ENCODE peak calls at places on chromosomes 2 and 18, in ten cellular contexts. One of them, this sample, is unnamed. For H3K4me1, the result is how much of the 10 kb centered on the place peaks cover.

GRCh38 chr2:239455436-239456203 is 54.8 kb upstream of the HDAC4 start:
- DNase-seq in GM12878: no peak
- DNase-seq in testis: no peak
- DNase-seq in transverse colon: no peak
- DNase-seq in heart left ventricle: no peak
- DNase-seq in uterus: no peak
- DNase-seq in spleen: peak
- DNase-seq in Peyer's patch: peak
- DNase-seq in A549: no peak
- DNase-seq in IMR-90: no peak
- DNase-seq in this sample: no peak

GRCh38 chr18:22032392-22032961 is 136.9 kb upstream of the GATA6 start:
- DNase-seq in IMR-90: peak
- DNase-seq in testis: no peak
- DNase-seq in Peyer's patch: no peak
- DNase-seq in uterus: peak
- DNase-seq in GM12878: peak
- DNase-seq in heart left ventricle: no peak
- DNase-seq in transverse colon: peak
- DNase-seq in spleen: no peak
- DNase-seq in A549: peak
- DNase-seq in this sample: no peak

GRCh38 chr2:136932700-136933099 is 167.4 kb downstream of the THSD7B start:
- DNase-seq in transverse colon: no peak
- DNase-seq in testis: peak
- DNase-seq in spleen: no peak
- DNase-seq in A549: no peak
- DNase-seq in IMR-90: no peak
- DNase-seq in uterus: no peak
- DNase-seq in GM12878: no peak
- DNase-seq in Peyer's patch: no peak
- DNase-seq in heart left ventricle: no peak
- DNase-seq in this sample: no peak

GRCh38 chr2:109217362-109218086 is 88.5 kb downstream of the SH3RF3 start:
- DNase-seq in spleen: no peak
- DNase-seq in heart left ventricle: no peak
- DNase-seq in A549: no peak
- DNase-seq in uterus: peak
- DNase-seq in IMR-90: peak
- DNase-seq in testis: no peak
- DNase-seq in GM12878: no peak
- DNase-seq in Peyer's patch: no peak
- DNase-seq in transverse colon: peak
- DNase-seq in this sample: no peak

GRCh38 chr18:57002627-57003026 is 144.3 kb upstream of the BOD1L2 start:
- DNase-seq in spleen: no peak
- DNase-seq in IMR-90: no peak
- DNase-seq in testis: no peak
- DNase-seq in heart left ventricle: no peak
- DNase-seq in GM12878: no peak
- DNase-seq in A549: no peak
- DNase-seq in uterus: no peak
- DNase-seq in transverse colon: no peak
- DNase-seq in Peyer's patch: no peak
- DNase-seq in this sample: no peak

GRCh38 chr2:171160119-171160629 is 519 bp downstream of the TLK1 start:
- DNase-seq in transverse colon: peak
- DNase-seq in A549: peak
- DNase-seq in GM12878: no peak
- DNase-seq in spleen: peak
- DNase-seq in IMR-90: peak
- DNase-seq in Peyer's patch: peak
- DNase-seq in testis: peak
- DNase-seq in uterus: peak
- DNase-seq in heart left ventricle: peak
- DNase-seq in this sample: peak

GRCh38 chr18:74336656-74337055 is 21.0 kb downstream of the C18orf63 start:
- DNase-seq in transverse colon: no peak
- DNase-seq in testis: no peak
- DNase-seq in GM12878: no peak
- DNase-seq in Peyer's patch: no peak
- DNase-seq in IMR-90: no peak
- DNase-seq in heart left ventricle: no peak
- DNase-seq in A549: no peak
- DNase-seq in uterus: no peak
- DNase-seq in spleen: no peak
- DNase-seq in this sample: no peak

GRCh38 chr2:158619496-158619895 is 162.7 kb downstream of the PKP4 start:
- DNase-seq in heart left ventricle: no peak
- DNase-seq in A549: no peak
- DNase-seq in Peyer's patch: no peak
- DNase-seq in spleen: no peak
- DNase-seq in testis: no peak
- DNase-seq in uterus: no peak
- DNase-seq in transverse colon: no peak
- DNase-seq in IMR-90: peak
- DNase-seq in GM12878: no peak
- DNase-seq in this sample: no peak

GRCh38 chr2:125837108-125837507 is 818.9 kb upstream of the GYPC start:
- DNase-seq in heart left ventricle: no peak
- DNase-seq in A549: no peak
- DNase-seq in IMR-90: no peak
- DNase-seq in Peyer's patch: no peak
- DNase-seq in GM12878: no peak
- DNase-seq in testis: no peak
- DNase-seq in uterus: no peak
- DNase-seq in spleen: no peak
- DNase-seq in transverse colon: no peak
- DNase-seq in this sample: no peak
- H3K4me1 ChIP-seq in heart left ventricle: under half
- H3K4me1 ChIP-seq in A549: under half
- H3K4me1 ChIP-seq in IMR-90: under half
- H3K4me1 ChIP-seq in Peyer's patch: under half
- H3K4me1 ChIP-seq in GM12878: under half
- H3K4me1 ChIP-seq in testis: under half
- H3K4me1 ChIP-seq in uterus: under half
- H3K4me1 ChIP-seq in spleen: under half
- H3K4me1 ChIP-seq in transverse colon: under half
- H3K4me1 ChIP-seq in this sample: under half

GRCh38 chr2:26767129-26767528 is 3.0 kb downstream of the SLC35F6 start:
- DNase-seq in transverse colon: no peak
- DNase-seq in heart left ventricle: no peak
- DNase-seq in spleen: no peak
- DNase-seq in GM12878: no peak
- DNase-seq in testis: no peak
- DNase-seq in A549: no peak
- DNase-seq in Peyer's patch: no peak
- DNase-seq in uterus: no peak
- DNase-seq in IMR-90: no peak
- DNase-seq in this sample: no peak

GRCh38 chr2:26765475-26766200 is 1.6 kb downstream of the SLC35F6 start:
- DNase-seq in transverse colon: no peak
- DNase-seq in IMR-90: no peak
- DNase-seq in Peyer's patch: no peak
- DNase-seq in spleen: no peak
- DNase-seq in testis: no peak
- DNase-seq in GM12878: no peak
- DNase-seq in heart left ventricle: no peak
- DNase-seq in uterus: no peak
- DNase-seq in A549: no peak
- DNase-seq in this sample: no peak

GRCh38 chr2:26763019-26763418 is 1.1 kb upstream of the SLC35F6 start:
- DNase-seq in IMR-90: no peak
- DNase-seq in testis: no peak
- DNase-seq in Peyer's patch: no peak
- DNase-seq in spleen: no peak
- DNase-seq in A549: no peak
- DNase-seq in heart left ventricle: no peak
- DNase-seq in uterus: no peak
- DNase-seq in transverse colon: no peak
- DNase-seq in GM12878: no peak
- DNase-seq in this sample: no peak

GRCh38 chr2:26764906-26765305 is 822 bp downstream of the SLC35F6 start:
- DNase-seq in heart left ventricle: no peak
- DNase-seq in Peyer's patch: no peak
- DNase-seq in testis: no peak
- DNase-seq in GM12878: no peak
- DNase-seq in uterus: no peak
- DNase-seq in A549: no peak
- DNase-seq in spleen: no peak
- DNase-seq in transverse colon: no peak
- DNase-seq in IMR-90: no peak
- DNase-seq in this sample: no peak

DNA sequence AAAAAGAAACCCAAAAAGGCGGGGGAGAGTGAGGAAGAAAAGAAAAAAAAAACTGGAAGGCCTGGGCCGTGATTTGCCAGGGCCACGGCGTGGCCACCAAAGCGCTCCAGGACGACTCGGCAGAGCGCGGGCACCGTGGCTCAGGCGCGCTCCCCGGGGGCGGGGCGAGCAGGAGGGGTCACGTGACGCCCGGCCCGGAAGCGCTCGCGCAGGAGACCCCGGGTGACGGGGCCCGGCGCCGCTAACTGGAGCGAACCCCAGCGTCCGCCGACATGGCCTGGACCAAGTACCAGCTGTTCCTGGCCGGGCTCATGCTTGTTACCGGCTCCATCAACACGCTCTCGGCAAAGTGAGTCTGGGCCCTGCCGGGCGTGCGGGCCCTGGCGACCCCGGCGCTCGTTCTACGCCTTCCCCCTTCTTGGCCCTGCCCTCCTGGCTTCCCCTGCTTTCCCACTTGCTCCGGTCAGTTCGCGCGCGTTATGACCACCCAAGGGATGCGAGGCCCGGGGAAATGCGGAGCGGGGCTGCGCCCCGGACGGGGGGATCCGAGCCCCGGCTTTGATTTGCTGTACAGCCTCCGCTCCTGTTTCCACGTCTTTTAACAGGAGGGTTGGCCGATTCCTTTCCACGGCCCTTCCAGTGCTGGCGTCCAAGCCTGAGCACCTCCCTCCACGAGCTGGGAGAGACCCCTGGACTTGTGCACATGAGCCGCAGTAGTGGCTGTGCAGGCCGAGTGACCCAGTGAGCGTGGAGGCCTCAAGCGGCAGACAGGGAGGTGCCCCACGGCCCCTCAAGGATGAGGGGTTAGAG is at the start of gene SLC35F6:
- DNase-seq in GM12878: no peak
- DNase-seq in IMR-90: peak
- DNase-seq in spleen: peak
- DNase-seq in testis: peak
- DNase-seq in transverse colon: peak
- DNase-seq in uterus: peak
- DNase-seq in Peyer's patch: peak
- DNase-seq in A549: peak
- DNase-seq in heart left ventricle: peak
- DNase-seq in this sample: peak
- TF ChIP-seq POLR2A in GM12878: peak
- TF ChIP-seq POLR2A in IMR-90: peak
- TF ChIP-seq POLR2A in spleen: peak
- TF ChIP-seq POLR2A in testis: peak
- TF ChIP-seq POLR2A in transverse colon: peak
- TF ChIP-seq POLR2A in uterus: peak
- TF ChIP-seq POLR2A in Peyer's patch: peak
- TF ChIP-seq POLR2A in A549: peak
- TF ChIP-seq POLR2A in heart left ventricle: no peak
- TF ChIP-seq POLR2A in this sample: peak

GRCh38 chr2:43020296-43020695 is 206.1 kb downstream of the ZFP36L2 start:
- DNase-seq in transverse colon: no peak
- DNase-seq in A549: no peak
- DNase-seq in IMR-90: no peak
- DNase-seq in GM12878: no peak
- DNase-seq in spleen: peak
- DNase-seq in Peyer's patch: peak
- DNase-seq in uterus: peak
- DNase-seq in testis: no peak
- DNase-seq in heart left ventricle: no peak
- DNase-seq in this sample: no peak
- H3K4me1 ChIP-seq in transverse colon: under half
- H3K4me1 ChIP-seq in A549: under half
- H3K4me1 ChIP-seq in IMR-90: under half
- H3K4me1 ChIP-seq in GM12878: under half
- H3K4me1 ChIP-seq in spleen: half or more
- H3K4me1 ChIP-seq in Peyer's patch: under half
- H3K4me1 ChIP-seq in uterus: under half
- H3K4me1 ChIP-seq in testis: under half
- H3K4me1 ChIP-seq in heart left ventricle: under half
- H3K4me1 ChIP-seq in this sample: under half

GRCh38 chr2:156436477-156437085 is 402 bp downstream of the GPD2 start:
- DNase-seq in heart left ventricle: no peak
- DNase-seq in IMR-90: peak
- DNase-seq in Peyer's patch: peak
- DNase-seq in testis: peak
- DNase-seq in A549: no peak
- DNase-seq in transverse colon: peak
- DNase-seq in uterus: no peak
- DNase-seq in GM12878: no peak
- DNase-seq in spleen: no peak
- DNase-seq in this sample: no peak

GRCh38 chr2:156435392-156435724 is 821 bp upstream of the GPD2 start:
- DNase-seq in GM12878: no peak
- DNase-seq in spleen: no peak
- DNase-seq in testis: no peak
- DNase-seq in heart left ventricle: no peak
- DNase-seq in IMR-90: no peak
- DNase-seq in transverse colon: no peak
- DNase-seq in uterus: no peak
- DNase-seq in Peyer's patch: no peak
- DNase-seq in A549: peak
- DNase-seq in this sample: no peak

GRCh38 chr2:156437272-156437671 is 1.1 kb downstream of the GPD2 start:
- DNase-seq in Peyer's patch: peak
- DNase-seq in IMR-90: peak
- DNase-seq in GM12878: no peak
- DNase-seq in uterus: peak
- DNase-seq in testis: no peak
- DNase-seq in transverse colon: peak
- DNase-seq in heart left ventricle: no peak
- DNase-seq in A549: no peak
- DNase-seq in spleen: no peak
- DNase-seq in this sample: peak

GRCh38 chr2:156434461-156435291 is 1.5 kb upstream of the GPD2 start:
- DNase-seq in GM12878: no peak
- DNase-seq in heart left ventricle: no peak
- DNase-seq in Peyer's patch: no peak
- DNase-seq in testis: no peak
- DNase-seq in A549: no peak
- DNase-seq in transverse colon: no peak
- DNase-seq in uterus: no peak
- DNase-seq in spleen: no peak
- DNase-seq in IMR-90: peak
- DNase-seq in this sample: no peak

DNA sequence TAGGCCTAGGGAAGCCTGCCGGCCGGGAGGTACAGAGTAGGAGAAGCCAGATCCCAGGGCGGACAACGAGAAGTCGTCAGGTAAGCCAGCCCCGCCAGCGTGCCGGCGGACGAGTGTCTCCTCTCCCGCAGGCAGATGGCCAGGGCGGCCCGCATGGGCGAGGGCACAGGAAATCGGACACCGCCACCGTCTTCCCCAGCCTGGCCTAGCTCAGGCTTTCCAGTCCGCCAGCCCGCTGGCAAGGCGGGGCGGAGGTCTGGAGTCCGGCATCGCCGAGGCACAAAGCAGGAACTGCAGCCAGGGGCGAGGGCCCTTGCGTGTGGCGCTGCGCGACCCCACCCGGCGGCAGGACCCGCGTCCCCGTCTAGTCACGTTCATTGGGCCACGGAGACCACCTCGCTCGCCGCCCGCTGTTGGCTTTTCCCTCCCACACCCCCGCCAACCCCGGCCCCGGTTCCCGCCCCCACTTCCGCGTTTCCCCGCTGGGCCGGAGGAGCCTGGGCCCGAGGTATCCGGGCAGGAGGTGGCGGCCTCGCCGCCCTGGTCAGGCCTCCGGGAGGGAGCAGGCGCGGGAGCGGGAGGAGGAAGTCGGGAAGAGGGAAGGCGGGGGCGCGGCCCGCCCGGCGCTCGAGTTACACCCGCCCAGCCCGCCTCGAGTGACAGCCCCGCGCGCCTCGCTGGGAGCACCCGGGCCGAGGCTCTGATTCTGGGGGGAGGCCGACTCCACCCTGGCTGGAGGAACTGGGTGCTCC is at the start of gene GPD2:
- DNase-seq in GM12878: no peak
- DNase-seq in Peyer's patch: peak
- DNase-seq in testis: peak
- DNase-seq in spleen: peak
- DNase-seq in heart left ventricle: peak
- DNase-seq in uterus: peak
- DNase-seq in A549: peak
- DNase-seq in IMR-90: peak
- DNase-seq in transverse colon: peak
- DNase-seq in this sample: peak
- TF ChIP-seq POLR2A in GM12878: peak
- TF ChIP-seq POLR2A in Peyer's patch: peak
- TF ChIP-seq POLR2A in testis: no peak
- TF ChIP-seq POLR2A in spleen: peak
- TF ChIP-seq POLR2A in heart left ventricle: no peak
- TF ChIP-seq POLR2A in uterus: peak
- TF ChIP-seq POLR2A in A549: peak
- TF ChIP-seq POLR2A in IMR-90: peak
- TF ChIP-seq POLR2A in transverse colon: peak
- TF ChIP-seq POLR2A in this sample: no peak

This sample was measured in sigmoid colon.